ENCODE peak calls at places on chromosomes 7 and 10, in seven cellular contexts. A is A549, E is psoas muscle, C is right atrium auricular region, Z is BE2C, N is endothelial cell of umbilical vein, T is fibroblast of mammary gland. W is an unnamed sample.

GRCh38 chr10:43396928-43397624 is 11.9 kb downstream of the HNRNPF start:
- DNase-seq in C (peak), Z (peak), T (peak), A (peak), E (peak), N (peak), W (peak)

GRCh38 chr7:37196631-37197030 is 252.0 kb downstream of the ELMO1 start:
- DNase-seq in E (no peak), Z (no peak), T (no peak), A (no peak), N (no peak), C (no peak), W (no peak)

GRCh38 chr7:14021069-14021468 is 31.6 kb upstream of the ETV1 start:
- DNase-seq in E (no peak), Z (no peak), N (no peak), A (peak), T (peak), C (no peak), W (no peak)

GRCh38 chr7:117780832-117781231 is 92.4 kb downstream of the CTTNBP2 start:
- DNase-seq in N (no peak), C (no peak), Z (no peak), A (no peak), T (peak), E (no peak), W (no peak)

GRCh38 chr10:125035136-125035535 is 93.2 kb downstream of the ZRANB1 start:
- DNase-seq in Z (no peak), E (no peak), A (peak), C (no peak), N (peak), T (peak), W (no peak)

GRCh38 chr7:139618482-139619366 is 95.2 kb downstream of the CLEC2L start:
- DNase-seq in E (no peak), N (peak), T (peak), A (peak), C (no peak), Z (peak), W (no peak)

GRCh38 chr7:125485223-125485622 is 555.6 kb upstream of the POT1 start:
- DNase-seq in Z (no peak), N (no peak), T (no peak), C (no peak), E (no peak), A (no peak), W (no peak)

GRCh38 chr10:61974611-61975010 is 73.1 kb downstream of the ARID5B start:
- DNase-seq in N (peak), E (peak), Z (peak), A (no peak), T (peak), C (no peak), W (no peak)

GRCh38 chr7:157401567-157402387 is 65.0 kb downstream of the DNAJB6 start:
- DNase-seq in A (no peak), T (no peak), E (no peak), N (no peak), C (no peak), Z (no peak), W (no peak)

GRCh38 chr10:43197834-43198681 is 59.8 kb downstream of the CSGALNACT2 start:
- DNase-seq in C (peak), N (no peak), A (peak), T (no peak), Z (peak), E (peak), W (peak)

GRCh38 chr10:101958691-101959090 is 97.3 kb downstream of the ARMH3 start:
- DNase-seq in Z (no peak), A (no peak), E (no peak), T (no peak), C (no peak), N (no peak), W (no peak)

GRCh38 chr7:77824636-77825035 is 26.1 kb downstream of the PHTF2 start:
- DNase-seq in E (no peak), A (no peak), C (no peak), T (no peak), N (no peak), Z (no peak), W (no peak)

GRCh38 chr7:37081436-37081835 is 357.1 kb upstream of the AOAH start:
- DNase-seq in E (no peak), C (no peak), N (peak), T (peak), A (peak), Z (peak), W (peak)

GRCh38 chr10:119343001-119343601 is 135.7 kb downstream of the GRK5 start:
- DNase-seq in A (no peak), N (no peak), E (peak), C (no peak), Z (no peak), T (no peak), W (no peak)

GRCh38 chr7:39588401-39588800 is 22.2 kb downstream of the YAE1 start:
- DNase-seq in A (no peak), Z (no peak), C (no peak), E (no peak), N (no peak), T (no peak), W (no peak)

GRCh38 chr10:113474756-113475155 is 78.1 kb upstream of the HABP2 start:
- DNase-seq in C (no peak), A (no peak), T (no peak), N (no peak), Z (no peak), E (no peak), W (no peak)

GRCh38 chr7:117019786-117020604 is 66.7 kb downstream of the ST7 start:
- DNase-seq in N (peak), T (peak), E (peak), Z (peak), C (peak), A (peak), W (no peak)

GRCh38 chr7:135761751-135762488 is 13.3 kb upstream of the FAM180A start:
- DNase-seq in Z (no peak), T (no peak), E (no peak), A (no peak), N (peak), C (peak), W (no peak)

GRCh38 chr10:14397069-14397468 is 66.3 kb upstream of the FRMD4A start:
- DNase-seq in A (no peak), E (peak), T (peak), Z (no peak), C (peak), N (no peak), W (no peak)

GRCh38 chr7:29457565-29457971 is 106.1 kb upstream of the PRR15 start:
- DNase-seq in C (no peak), N (no peak), E (no peak), T (peak), Z (no peak), A (no peak), W (no peak)

GRCh38 chr10:3239920-3240909 is 67.6 kb upstream of the PITRM1 start:
- DNase-seq in A (no peak), N (peak), Z (no peak), E (no peak), C (no peak), T (no peak), W (no peak)
- TF ChIP-seq CTCF in A (no peak), N (no peak), Z (no peak), E (no peak), C (no peak), T (no peak), W (peak)

DNA sequence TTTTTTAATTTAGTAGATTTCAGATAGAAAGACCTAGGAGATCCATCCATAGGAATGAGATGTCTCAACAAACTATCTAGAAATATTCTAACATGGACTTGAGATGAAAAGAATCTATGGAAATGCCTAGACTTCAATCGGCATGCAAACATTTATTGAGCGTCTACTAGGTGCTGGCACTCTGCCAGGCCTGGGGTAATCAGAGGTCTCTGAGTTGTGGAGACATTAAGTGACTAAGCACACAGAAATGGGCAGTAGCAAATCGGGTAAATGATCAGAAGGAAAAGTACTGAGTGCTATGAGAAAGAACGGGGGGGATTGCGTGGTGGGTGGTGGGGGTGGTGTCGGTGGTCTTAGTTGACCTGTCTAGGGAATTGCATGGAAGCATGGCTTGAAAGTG is 466.6 kb downstream of the GALNT17 start:
- DNase-seq in C (no peak), A (no peak), N (no peak), E (no peak), Z (no peak), T (no peak), W (no peak)
- TF ChIP-seq CTCF in C (no peak), A (no peak), N (no peak), E (no peak), Z (no peak), T (no peak), W (no peak)

GRCh38 chr10:105041956-105042355 is 400.9 kb downstream of the SORCS3 start:
- DNase-seq in T (no peak), N (no peak), A (no peak), Z (no peak), E (no peak), C (no peak), W (no peak)

GRCh38 chr10:105042906-105043552 is 401.9 kb downstream of the SORCS3 start:
- DNase-seq in A (no peak), E (no peak), C (no peak), Z (no peak), T (no peak), N (no peak), W (no peak)

DNA sequence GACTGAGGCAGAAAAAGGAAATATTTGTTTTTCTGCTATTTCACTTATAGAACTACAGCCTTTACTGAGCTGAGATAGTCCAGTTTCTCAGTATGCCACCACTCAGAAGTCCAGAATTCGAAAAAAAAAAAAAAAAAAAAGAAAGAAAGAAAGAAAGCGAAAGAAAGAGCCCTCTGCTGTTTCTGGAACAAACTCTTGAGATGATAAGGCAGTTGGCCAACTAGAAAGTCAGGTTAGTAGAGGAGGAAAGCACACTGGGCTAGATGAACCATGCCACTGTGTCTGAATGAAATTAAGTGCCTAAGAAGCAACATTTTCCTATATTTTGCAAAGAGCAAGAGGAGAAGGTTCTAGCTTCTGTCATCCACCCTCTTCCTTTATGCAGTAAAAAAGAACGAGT is 403.8 kb downstream of the SORCS3 start:
- DNase-seq in E (no peak), T (no peak), A (no peak), N (no peak), Z (no peak), C (no peak), W (no peak)
- TF ChIP-seq CTCF in E (no peak), T (no peak), A (no peak), N (no peak), Z (no peak), C (no peak), W (no peak)

GRCh38 chr7:27723086-27723485 is 16.9 kb upstream of the TAX1BP1 start:
- DNase-seq in C (no peak), Z (no peak), A (peak), E (no peak), N (peak), T (no peak), W (no peak)
- TF ChIP-seq CTCF in C (peak), Z (peak), A (peak), E (peak), N (peak), T (peak), W (no peak)

DNA sequence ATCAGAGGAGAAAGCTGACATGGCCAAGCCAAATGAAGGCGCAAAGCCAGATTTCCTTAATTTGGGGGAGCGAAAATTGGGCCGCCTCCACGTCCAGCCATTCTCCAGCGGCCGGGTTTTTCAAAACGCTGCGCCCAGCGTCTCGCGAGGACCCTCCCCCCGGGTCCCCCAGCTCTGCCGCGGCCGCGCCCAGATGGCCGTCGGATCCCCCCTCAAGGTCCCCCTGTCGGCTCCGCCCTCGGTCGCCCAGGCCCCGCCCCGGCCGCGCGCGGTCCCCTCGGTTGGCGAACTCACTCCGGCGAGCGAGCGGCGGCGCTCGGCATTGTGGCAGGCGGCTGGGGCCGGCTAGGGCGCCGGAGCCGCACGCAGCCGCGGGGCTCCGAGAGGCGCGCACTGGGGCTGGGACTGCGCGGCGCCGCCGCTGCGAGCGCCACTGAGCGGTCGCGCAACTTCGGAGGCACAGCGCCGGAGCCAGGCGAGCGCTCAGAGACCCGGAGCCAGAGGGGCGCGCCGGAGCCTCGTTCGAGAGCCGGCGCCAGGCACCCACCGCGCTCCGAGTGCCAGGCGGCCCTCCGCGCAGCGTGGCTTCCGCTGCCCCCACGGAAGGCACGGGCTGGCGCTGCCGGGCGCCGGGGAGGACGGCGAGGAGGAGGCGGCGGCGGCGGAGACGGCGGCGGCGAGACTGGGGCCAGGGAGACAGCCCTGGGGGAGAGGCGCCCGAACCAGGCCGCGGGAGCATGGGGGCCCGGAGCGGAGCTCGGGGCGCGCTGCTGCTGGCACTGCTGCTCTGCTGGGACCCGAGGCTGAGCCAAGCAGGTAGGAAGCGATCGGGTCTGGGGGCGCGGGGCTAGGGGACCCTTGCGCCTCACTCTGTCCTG is at the start of gene UNC5B:
- DNase-seq in N (peak), Z (peak), E (peak), A (peak), T (peak), C (peak), W (no peak)
- TF ChIP-seq CTCF in N (no peak), Z (peak), E (peak), A (peak), T (no peak), C (peak), W (peak)

DNA sequence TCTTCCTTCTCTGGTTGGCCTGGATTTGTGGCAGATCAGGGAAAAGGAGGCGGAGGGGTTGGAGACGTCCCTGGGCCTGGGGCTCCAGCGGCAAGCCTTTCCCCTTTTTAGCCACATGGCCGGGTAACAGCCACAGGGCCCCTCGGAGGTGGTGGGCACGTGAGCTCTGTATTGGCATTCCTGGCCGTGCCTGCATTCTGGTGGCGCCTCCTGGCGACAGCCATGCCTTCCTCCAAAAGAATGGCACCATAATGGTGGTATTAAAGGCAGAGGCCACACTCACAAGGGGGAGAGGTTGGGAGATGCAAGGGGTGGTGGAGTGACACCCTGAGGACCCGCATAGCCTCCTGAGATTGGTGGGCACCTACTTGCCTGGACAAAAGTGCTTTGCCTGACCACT is 3.0 kb upstream of the AQP1 start:
- DNase-seq in A (no peak), E (no peak), N (no peak), C (no peak), T (no peak), Z (no peak), W (no peak)
- TF ChIP-seq CTCF in A (no peak), E (no peak), N (no peak), C (peak), T (no peak), Z (peak), W (no peak)

GRCh38 chr7:74164985-74165456 is 9.1 kb upstream of the EIF4H start:
- DNase-seq in N (peak), E (no peak), T (no peak), C (no peak), A (peak), Z (no peak), W (no peak)
- TF ChIP-seq CTCF in N (peak), E (no peak), T (peak), C (peak), A (peak), Z (peak), W (peak)

W was measured in CD14-positive monocyte.